ENCODE peak calls at places on chromosomes 2 and 18, in six cellular contexts. One of them, this sample, is unnamed.
A peak's percentile ranks its signal among the peaks of the same experiment; 100 is the strongest.

GRCh38 chr2:143075711-143076110 is 53.5 kb upstream of the ARHGAP15 start:
- DNase-seq in small intestine: no peak
- DNase-seq in CD8-positive, alpha-beta T cell: no peak
- DNase-seq in RWPE2: no peak
- DNase-seq in esophagus squamous epithelium: no peak
- DNase-seq in neural progenitor cell: no peak
- DNase-seq in this sample: no peak

GRCh38 chr2:200592414-200593075 is 6.7 kb downstream of the AOX1 start:
- DNase-seq in small intestine: no peak
- DNase-seq in RWPE2: no peak
- DNase-seq in neural progenitor cell: peak; percentile 9
- DNase-seq in esophagus squamous epithelium: no peak
- DNase-seq in CD8-positive, alpha-beta T cell: no peak
- DNase-seq in this sample: no peak

GRCh38 chr2:33436083-33436482 is 40.4 kb upstream of the RASGRP3 start:
- DNase-seq in RWPE2: no peak
- DNase-seq in neural progenitor cell: no peak
- DNase-seq in small intestine: no peak
- DNase-seq in esophagus squamous epithelium: no peak
- DNase-seq in CD8-positive, alpha-beta T cell: no peak
- DNase-seq in this sample: no peak

GRCh38 chr2:11499081-11499743 is 33.3 kb upstream of the E2F6 start:
- DNase-seq in esophagus squamous epithelium: no peak
- DNase-seq in small intestine: no peak
- DNase-seq in RWPE2: no peak
- DNase-seq in neural progenitor cell: peak; percentile 84
- DNase-seq in CD8-positive, alpha-beta T cell: no peak
- DNase-seq in this sample: no peak

GRCh38 chr2:72916743-72917137 is 579 bp upstream of the EMX1 start:
- DNase-seq in esophagus squamous epithelium: no peak
- DNase-seq in small intestine: no peak
- DNase-seq in CD8-positive, alpha-beta T cell: no peak
- DNase-seq in neural progenitor cell: peak; percentile 56
- DNase-seq in RWPE2: peak; percentile 62
- DNase-seq in this sample: no peak

GRCh38 chr2:44770221-44771187 is 171.0 kb upstream of the SIX3 start:
- DNase-seq in small intestine: no peak
- DNase-seq in CD8-positive, alpha-beta T cell: no peak
- DNase-seq in neural progenitor cell: peak; percentile 47
- DNase-seq in esophagus squamous epithelium: no peak
- DNase-seq in RWPE2: no peak
- DNase-seq in this sample: no peak

GRCh38 chr18:74381621-74382350 is 66.1 kb downstream of the C18orf63 start:
- DNase-seq in CD8-positive, alpha-beta T cell: no peak
- DNase-seq in RWPE2: no peak
- DNase-seq in esophagus squamous epithelium: no peak
- DNase-seq in small intestine: no peak
- DNase-seq in neural progenitor cell: no peak
- DNase-seq in this sample: no peak

GRCh38 chr2:231633259-231633976 is 40.8 kb downstream of the TEX44 start:
- DNase-seq in neural progenitor cell: no peak
- DNase-seq in esophagus squamous epithelium: no peak
- DNase-seq in small intestine: no peak
- DNase-seq in RWPE2: no peak
- DNase-seq in CD8-positive, alpha-beta T cell: no peak
- DNase-seq in this sample: no peak

GRCh38 chr18:22828171-22828570 is 105.0 kb upstream of the RBBP8 start:
- DNase-seq in RWPE2: no peak
- DNase-seq in neural progenitor cell: no peak
- DNase-seq in esophagus squamous epithelium: no peak
- DNase-seq in CD8-positive, alpha-beta T cell: no peak
- DNase-seq in small intestine: no peak
- DNase-seq in this sample: no peak

DNA sequence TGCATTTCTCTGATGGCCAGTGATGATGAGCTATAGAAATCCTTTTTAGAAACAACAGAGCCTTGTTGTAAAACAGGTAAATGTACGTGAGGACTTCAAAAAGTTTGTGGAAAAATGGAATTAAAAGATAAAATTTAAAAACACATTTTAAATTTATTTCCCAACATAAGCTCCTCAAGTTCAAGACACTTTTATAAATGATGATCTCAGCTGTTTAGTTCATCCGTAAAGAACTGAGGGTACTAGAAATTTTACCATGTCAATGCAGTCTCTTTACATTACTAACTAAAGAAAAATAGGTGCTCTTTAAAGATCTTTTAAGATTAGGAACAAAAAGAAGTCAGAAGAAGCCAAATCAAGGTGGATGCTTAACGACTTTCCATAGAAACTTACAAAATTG is 52.5 kb downstream of the MSH2 start:
- DNase-seq in esophagus squamous epithelium: no peak
- DNase-seq in small intestine: no peak
- DNase-seq in RWPE2: no peak
- DNase-seq in CD8-positive, alpha-beta T cell: no peak
- DNase-seq in neural progenitor cell: no peak
- DNase-seq in this sample: no peak
- H3K36me3 ChIP-seq in esophagus squamous epithelium: no peaks in the 10 kb centered on the region
- H3K36me3 ChIP-seq in small intestine: no peaks in the 10 kb centered on the region
- H3K36me3 ChIP-seq in RWPE2: peaks cover 29% of the 10 kb centered on the region
- H3K36me3 ChIP-seq in CD8-positive, alpha-beta T cell: no peaks in the 10 kb centered on the region
- H3K36me3 ChIP-seq in neural progenitor cell: no peaks in the 10 kb centered on the region
- H3K36me3 ChIP-seq in this sample: no peaks in the 10 kb centered on the region

GRCh38 chr2:127636248-127637235 is 9.4 kb upstream of the GPR17 start:
- DNase-seq in CD8-positive, alpha-beta T cell: peak; percentile 13
- DNase-seq in neural progenitor cell: no peak
- DNase-seq in RWPE2: no peak
- DNase-seq in esophagus squamous epithelium: no peak
- DNase-seq in small intestine: peak; percentile 68
- DNase-seq in this sample: no peak
- H3K4me1 ChIP-seq in CD8-positive, alpha-beta T cell: peaks cover 94% of the 10 kb centered on the region
- H3K4me1 ChIP-seq in neural progenitor cell: peaks cover 5% of the 10 kb centered on the region
- H3K4me1 ChIP-seq in RWPE2: peaks cover 12% of the 10 kb centered on the region
- H3K4me1 ChIP-seq in esophagus squamous epithelium: peaks cover 11% of the 10 kb centered on the region
- H3K4me1 ChIP-seq in small intestine: no peaks in the 10 kb centered on the region
- H3K4me1 ChIP-seq in this sample: peaks cover 56% of the 10 kb centered on the region

GRCh38 chr2:138470941-138471340 is 30.6 kb upstream of the SPOPL start:
- DNase-seq in CD8-positive, alpha-beta T cell: no peak
- DNase-seq in neural progenitor cell: no peak
- DNase-seq in small intestine: no peak
- DNase-seq in esophagus squamous epithelium: no peak
- DNase-seq in RWPE2: no peak
- DNase-seq in this sample: no peak

GRCh38 chr2:138474093-138474834 is 27.3 kb upstream of the SPOPL start:
- DNase-seq in CD8-positive, alpha-beta T cell: no peak
- DNase-seq in neural progenitor cell: no peak
- DNase-seq in RWPE2: no peak
- DNase-seq in esophagus squamous epithelium: no peak
- DNase-seq in small intestine: no peak
- DNase-seq in this sample: no peak

GRCh38 chr2:138476940-138477339 is 24.6 kb upstream of the SPOPL start:
- DNase-seq in CD8-positive, alpha-beta T cell: no peak
- DNase-seq in small intestine: no peak
- DNase-seq in esophagus squamous epithelium: no peak
- DNase-seq in neural progenitor cell: no peak
- DNase-seq in RWPE2: no peak
- DNase-seq in this sample: no peak

GRCh38 chr2:138475394-138475793 is 26.2 kb upstream of the SPOPL start:
- DNase-seq in RWPE2: no peak
- DNase-seq in small intestine: no peak
- DNase-seq in esophagus squamous epithelium: no peak
- DNase-seq in neural progenitor cell: no peak
- DNase-seq in CD8-positive, alpha-beta T cell: no peak
- DNase-seq in this sample: no peak

GRCh38 chr2:138476186-138476585 is 25.4 kb upstream of the SPOPL start:
- DNase-seq in esophagus squamous epithelium: no peak
- DNase-seq in RWPE2: no peak
- DNase-seq in small intestine: no peak
- DNase-seq in neural progenitor cell: no peak
- DNase-seq in CD8-positive, alpha-beta T cell: no peak
- DNase-seq in this sample: no peak
- H3K36me3 ChIP-seq in esophagus squamous epithelium: no peaks in the 10 kb centered on the region
- H3K36me3 ChIP-seq in RWPE2: no peaks in the 10 kb centered on the region
- H3K36me3 ChIP-seq in small intestine: no peaks in the 10 kb centered on the region
- H3K36me3 ChIP-seq in neural progenitor cell: no peaks in the 10 kb centered on the region
- H3K36me3 ChIP-seq in CD8-positive, alpha-beta T cell: no peaks in the 10 kb centered on the region
- H3K36me3 ChIP-seq in this sample: no peaks in the 10 kb centered on the region

GRCh38 chr2:197076652-197077051 is 150.1 kb upstream of the PGAP1 start:
- DNase-seq in esophagus squamous epithelium: no peak
- DNase-seq in neural progenitor cell: no peak
- DNase-seq in small intestine: no peak
- DNase-seq in CD8-positive, alpha-beta T cell: no peak
- DNase-seq in RWPE2: no peak
- DNase-seq in this sample: no peak
- H3K4me1 ChIP-seq in esophagus squamous epithelium: no peaks in the 10 kb centered on the region
- H3K4me1 ChIP-seq in neural progenitor cell: peaks cover 14% of the 10 kb centered on the region
- H3K4me1 ChIP-seq in small intestine: no peaks in the 10 kb centered on the region
- H3K4me1 ChIP-seq in CD8-positive, alpha-beta T cell: peaks cover 22% of the 10 kb centered on the region
- H3K4me1 ChIP-seq in RWPE2: no peaks in the 10 kb centered on the region
- H3K4me1 ChIP-seq in this sample: peaks cover 4% of the 10 kb centered on the region

This sample was measured in lung.